ENCODE peak calls at places on chromosomes 6 and 20, in seven cellular contexts. T, D, M, N, U, B and Y are unnamed samples.

GRCh38 chr20:19670829-19671228 is 87.2 kb upstream of the RIN2 start:
- DNase-seq in T (no peak), D (no peak), M (no peak), N (no peak), U (no peak), B (no peak), Y (no peak)

GRCh38 chr6:21019614-21020013 is 485.4 kb downstream of the CDKAL1 start:
- DNase-seq in T (no peak), D (no peak), M (no peak), N (no peak), U (no peak), B (no peak), Y (no peak)

GRCh38 chr6:68638225-68638900 is 3.3 kb downstream of the ADGRB3 start:
- DNase-seq in T (no peak), D (peak; percentile 36), M (peak; percentile 14), N (peak; percentile 27), U (no peak), B (peak; percentile 2), Y (peak; percentile 51)

GRCh38 chr20:36097751-36098151 is 56.8 kb upstream of the EPB41L1 start:
- DNase-seq in T (no peak), D (no peak), M (no peak), N (no peak), U (no peak), B (no peak), Y (no peak)

GRCh38 chr6:14415452-14415851 is 297.9 kb downstream of the CD83 start:
- DNase-seq in T (no peak), D (no peak), M (no peak), N (no peak), U (no peak), B (no peak), Y (no peak)

GRCh38 chr6:69785697-69786096 is 11.1 kb downstream of the LMBRD1 start:
- DNase-seq in T (no peak), D (no peak), M (no peak), N (no peak), U (no peak), B (no peak), Y (no peak)

GRCh38 chr20:290081-290831 is at the start of gene C20orf96:
- DNase-seq in T (peak; percentile 97), D (peak; percentile 86), M (peak; percentile 80), N (peak; percentile 87), U (peak; percentile 68), B (peak; percentile 89), Y (peak; percentile 97)

GRCh38 chr6:131062245-131063027 is 609 bp downstream of the EPB41L2 start:
- DNase-seq in T (no peak), D (no peak), M (no peak), N (no peak), U (no peak), B (peak; percentile 26), Y (peak; percentile 40)

GRCh38 chr6:3396503-3397180 is 60.2 kb downstream of the SLC22A23 start:
- DNase-seq in T (no peak), D (no peak), M (no peak), N (no peak), U (no peak), B (no peak), Y (no peak)

GRCh38 chr6:2036084-2037023 is 209.1 kb downstream of the GMDS start:
- DNase-seq in T (no peak), D (no peak), M (no peak), N (no peak), U (no peak), B (no peak), Y (no peak)

GRCh38 chr6:14763139-14763538 is 482.7 kb upstream of the JARID2 start:
- DNase-seq in T (no peak), D (no peak), M (peak; percentile 35), N (peak; percentile 49), U (no peak), B (no peak), Y (no peak)

GRCh38 chr6:125739364-125739763 is 10.1 kb upstream of the HEY2 start:
- DNase-seq in T (no peak), D (no peak), M (no peak), N (no peak), U (no peak), B (no peak), Y (no peak)

GRCh38 chr6:157864185-157864761 is 41.2 kb downstream of the SNX9 start:
- DNase-seq in T (no peak), D (no peak), M (no peak), N (no peak), U (no peak), B (no peak), Y (no peak)

GRCh38 chr6:121485359-121485809 is 49.9 kb downstream of the GJA1 start:
- DNase-seq in T (no peak), D (no peak), M (no peak), N (peak; percentile 23), U (no peak), B (no peak), Y (no peak)

GRCh38 chr6:56002336-56002735 is 126.9 kb upstream of the BMP5 start:
- DNase-seq in T (no peak), D (no peak), M (no peak), N (no peak), U (no peak), B (no peak), Y (no peak)

GRCh38 chr6:138219901-138220300 is 1.6 kb upstream of the PBOV1 start:
- DNase-seq in T (no peak), D (no peak), M (no peak), N (no peak), U (no peak), B (no peak), Y (no peak)

GRCh38 chr20:46970937-46971630 is 76.4 kb downstream of the EYA2 start:
- DNase-seq in T (no peak), D (peak; percentile 23), M (peak; percentile 40), N (peak; percentile 76), U (no peak), B (no peak), Y (peak; percentile 33)

GRCh38 chr6:77456531-77457248 is 6.6 kb downstream of the HTR1B start:
- DNase-seq in T (no peak), D (no peak), M (peak; percentile 87), N (peak; percentile 99), U (no peak), B (no peak), Y (peak; percentile 32)

GRCh38 chr6:151284012-151284411 is 44.2 kb downstream of the AKAP12 start:
- DNase-seq in T (no peak), D (no peak), M (no peak), N (peak; percentile 34), U (no peak), B (no peak), Y (no peak)

GRCh38 chr20:53048387-53048786 is 76.2 kb downstream of the TSHZ2 start:
- DNase-seq in T (no peak), D (no peak), M (no peak), N (no peak), U (no peak), B (no peak), Y (no peak)

GRCh38 chr6:170111816-170112582 is 178.9 kb downstream of the DLL1 start:
- DNase-seq in T (peak; percentile 52), D (no peak), M (no peak), N (no peak), U (no peak), B (no peak), Y (no peak)

GRCh38 chr6:105164418-105164817 is 15.4 kb downstream of the POPDC3 start:
- DNase-seq in T (no peak), D (no peak), M (no peak), N (peak; percentile 29), U (no peak), B (no peak), Y (no peak)

GRCh38 chr6:100719883-100720682 is 161.0 kb downstream of the ASCC3 start:
- DNase-seq in T (no peak), D (no peak), M (no peak), N (peak; percentile 10), U (no peak), B (no peak), Y (peak; percentile 50)

GRCh38 chr20:31542201-31542842 is 28.1 kb downstream of the HM13 start:
- DNase-seq in T (no peak), D (no peak), M (no peak), N (peak; percentile 34), U (no peak), B (peak; percentile 44), Y (no peak)

GRCh38 chr6:3885262-3886036 is 36.3 kb downstream of the FAM50B start:
- DNase-seq in T (no peak), D (no peak), M (no peak), N (no peak), U (no peak), B (no peak), Y (no peak)

GRCh38 chr6:30828027-30828962 is 56.0 kb upstream of the DDR1 start:
- DNase-seq in T (peak; percentile 93), D (peak; percentile 95), M (peak; percentile 70), N (peak; percentile 84), U (peak; percentile 73), B (peak; percentile 81), Y (peak; percentile 80)

GRCh38 chr20:53735536-53736050 is 142.0 kb upstream of the ZNF217 start:
- DNase-seq in T (no peak), D (no peak), M (peak; percentile 78), N (peak; percentile 99), U (no peak), B (no peak), Y (peak; percentile 86)

GRCh38 chr6:56938634-56939294 is 16.1 kb upstream of the BEND6 start:
- DNase-seq in T (no peak), D (no peak), M (peak; percentile 92), N (peak; percentile 100), U (no peak), B (no peak), Y (peak; percentile 15)

GRCh38 chr20:52948491-52948890 is 23.7 kb upstream of the TSHZ2 start:
- DNase-seq in T (no peak), D (no peak), M (no peak), N (no peak), U (no peak), B (no peak), Y (peak; percentile 16)

GRCh38 chr6:155417454-155417853 is 38.2 kb downstream of the NOX3 start:
- DNase-seq in T (no peak), D (no peak), M (no peak), N (no peak), U (no peak), B (no peak), Y (peak; percentile 19)

GRCh38 chr20:49889943-49890650 is 25.2 kb downstream of the SPATA2 start:
- DNase-seq in T (no peak), D (no peak), M (no peak), N (no peak), U (no peak), B (no peak), Y (no peak)

GRCh38 chr6:126944512-126944911 is 174.0 kb upstream of the RSPO3 start:
- DNase-seq in T (no peak), D (no peak), M (no peak), N (no peak), U (no peak), B (no peak), Y (peak; percentile 53)

GRCh38 chr6:3737149-3737830 is 14.2 kb downstream of the PXDC1 start:
- DNase-seq in T (no peak), D (no peak), M (no peak), N (no peak), U (no peak), B (no peak), Y (no peak)

GRCh38 chr6:44116643-44117382 is 10.4 kb downstream of the MRPL14 start:
- DNase-seq in T (no peak), D (no peak), M (peak; percentile 50), N (peak; percentile 96), U (no peak), B (no peak), Y (no peak)

GRCh38 chr6:128848169-128848935 is 34.6 kb upstream of the LAMA2 start:
- DNase-seq in T (no peak), D (no peak), M (no peak), N (no peak), U (no peak), B (no peak), Y (no peak)

GRCh38 chr6:42315991-42316378 is 98.3 kb upstream of the MRPS10 start:
- DNase-seq in T (no peak), D (no peak), M (peak; percentile 70), N (peak; percentile 99), U (no peak), B (peak; percentile 14), Y (peak; percentile 85)

GRCh38 chr6:85468326-85468725 is 18.4 kb downstream of the NT5E start:
- DNase-seq in T (no peak), D (no peak), M (no peak), N (no peak), U (no peak), B (no peak), Y (no peak)

GRCh38 chr6:105618247-105618646 is 215.4 kb upstream of the PREP start:
- DNase-seq in T (no peak), D (no peak), M (no peak), N (no peak), U (no peak), B (no peak), Y (no peak)